ENCODE peak calls at places on chromosome 3, in eight cellular contexts. R, I, S, T, M, E, P and F are unnamed samples.

GRCh38 chr3:39911465-39912309 is 102.3 kb downstream of the MYRIP start:
- DNase-seq in T (no peak), S (peak; percentile 69), R (no peak), E (no peak), P (no peak), M (no peak), I (no peak), F (no peak)

GRCh38 chr3:123429362-123430125 is 19.3 kb downstream of the ADCY5 start:
- DNase-seq in S (no peak), E (no peak), R (no peak), I (no peak), T (no peak), P (no peak), M (no peak), F (no peak)

GRCh38 chr3:162769559-162769958 is 1273.0 kb downstream of the OTOL1 start:
- DNase-seq in S (peak; percentile 38), T (no peak), E (no peak), I (no peak), P (no peak), M (no peak), R (peak; percentile 53), F (no peak)

GRCh38 chr3:25442486-25442885 is 14.4 kb downstream of the RARB start:
- DNase-seq in R (no peak), E (no peak), P (no peak), M (no peak), S (no peak), T (no peak), I (no peak), F (no peak)

GRCh38 chr3:39471652-39472051 is 4.2 kb downstream of the MOBP start:
- DNase-seq in E (no peak), I (no peak), R (no peak), M (no peak), S (no peak), T (no peak), P (no peak), F (no peak)

GRCh38 chr3:155387571-155387970 is 94.1 kb upstream of the STRIT1 start:
- DNase-seq in I (no peak), P (no peak), T (no peak), M (no peak), R (no peak), E (no peak), S (no peak), F (no peak)

GRCh38 chr3:149381173-149382090 is 4.0 kb upstream of the TM4SF1 start:
- DNase-seq in M (no peak), I (no peak), P (no peak), S (no peak), R (no peak), T (no peak), E (no peak), F (no peak)

GRCh38 chr3:115385935-115386334 is 237.4 kb upstream of the GAP43 start:
- DNase-seq in P (no peak), T (no peak), S (no peak), R (no peak), M (no peak), E (no peak), I (no peak), F (no peak)

GRCh38 chr3:54988302-54989022 is 60.6 kb upstream of the LRTM1 start:
- DNase-seq in I (peak; percentile 54), P (no peak), E (peak; percentile 73), S (no peak), M (no peak), T (no peak), R (peak; percentile 91), F (no peak)

GRCh38 chr3:139588450-139588849 is 48.9 kb upstream of the RBP1 start:
- DNase-seq in P (no peak), E (peak; percentile 43), M (peak; percentile 21), R (no peak), T (no peak), I (no peak), S (no peak), F (no peak)

GRCh38 chr3:194273396-194274310 is 77.5 kb downstream of the CPN2 start:
- DNase-seq in I (no peak), E (peak; percentile 27), M (no peak), T (no peak), P (no peak), R (no peak), S (no peak), F (no peak)

GRCh38 chr3:160400048-160400630 is 689 bp downstream of the SMC4 start:
- DNase-seq in I (peak; percentile 9), M (peak; percentile 44), R (peak; percentile 61), T (no peak), E (peak; percentile 71), P (no peak), S (no peak), F (no peak)

GRCh38 chr3:10532939-10533730 is 27.7 kb upstream of the ATP2B2 start:
- DNase-seq in S (no peak), E (no peak), R (no peak), I (no peak), T (no peak), P (no peak), M (no peak), F (no peak)

GRCh38 chr3:76997733-76998132 is 42.2 kb upstream of the ROBO2 start:
- DNase-seq in M (no peak), P (no peak), R (no peak), I (peak; percentile 2), E (no peak), T (no peak), S (no peak), F (no peak)

GRCh38 chr3:95815828-95816227 is 998.6 kb upstream of the EPHA6 start:
- DNase-seq in R (peak; percentile 51), E (no peak), S (no peak), I (no peak), M (no peak), P (no peak), T (no peak), F (no peak)

GRCh38 chr3:182738583-182739514 is 54.5 kb upstream of the ATP11B start:
- DNase-seq in P (no peak), I (no peak), E (no peak), R (no peak), T (no peak), M (no peak), S (no peak), F (no peak)

GRCh38 chr3:138942861-138943623 is 3.9 kb downstream of the FOXL2 start:
- DNase-seq in P (no peak), I (no peak), M (no peak), R (no peak), E (no peak), T (no peak), S (no peak), F (no peak)

GRCh38 chr3:112425382-112425781 is 73.9 kb downstream of the BTLA start:
- DNase-seq in S (no peak), I (no peak), R (no peak), P (no peak), M (no peak), E (no peak), T (no peak), F (no peak)

GRCh38 chr3:195811756-195812155 is at the start of gene MUC4:
- DNase-seq in S (no peak), E (no peak), M (peak; percentile 80), T (no peak), P (no peak), R (no peak), I (no peak), F (no peak)

GRCh38 chr3:66398228-66399025 is 102.4 kb downstream of the LRIG1 start:
- DNase-seq in P (no peak), S (no peak), M (no peak), R (peak; percentile 23), E (no peak), T (no peak), I (no peak), F (no peak)

GRCh38 chr3:35408882-35409281 is 230.4 kb upstream of the ARPP21 start:
- DNase-seq in P (no peak), T (no peak), S (no peak), I (no peak), E (no peak), M (no peak), R (no peak), F (no peak)

GRCh38 chr3:194908432-194908966 is 222.8 kb downstream of the FAM43A start:
- DNase-seq in I (no peak), S (no peak), T (no peak), E (no peak), M (no peak), R (no peak), P (no peak), F (no peak)

GRCh38 chr3:114608293-114608692 is 314.5 kb downstream of the TIGIT start:
- DNase-seq in M (no peak), R (peak; percentile 93), E (no peak), P (no peak), T (no peak), S (peak; percentile 35), I (peak; percentile 89), F (no peak)

GRCh38 chr3:136350132-136350531 is 100.0 kb downstream of the PCCB start:
- DNase-seq in M (no peak), T (no peak), R (peak; percentile 96), E (no peak), S (peak; percentile 22), P (no peak), I (peak; percentile 92), F (no peak)

GRCh38 chr3:50269977-50270413 is 1.0 kb downstream of the SEMA3B start:
- DNase-seq in I (peak; percentile 67), P (no peak), E (no peak), M (no peak), T (no peak), S (no peak), R (peak; percentile 58), F (no peak)

GRCh38 chr3:57983734-57984518 is 24.3 kb upstream of the FLNB start:
- DNase-seq in E (peak; percentile 67), T (no peak), P (no peak), I (peak; percentile 83), M (no peak), S (no peak), R (peak; percentile 92), F (peak; percentile 61)

GRCh38 chr3:97102641-97103040 is 288.2 kb downstream of the EPHA6 start:
- DNase-seq in P (no peak), S (no peak), R (peak; percentile 40), I (no peak), T (no peak), M (no peak), E (no peak), F (no peak)

GRCh38 chr3:182596673-182597410 is 196.5 kb upstream of the ATP11B start:
- DNase-seq in I (no peak), S (no peak), R (no peak), M (no peak), T (no peak), P (no peak), E (no peak), F (no peak)